ENCODE peak calls at places on chromosome 9, in six cellular contexts. One of them, this sample, is unnamed. For H3K4me1, the result is how much of the 10 kb centered on the place peaks cover.

GRCh38 chr9:100472725-100473261 is at the start of gene TMEFF1:
- DNase-seq in adrenal gland: peak
- DNase-seq in IMR-90: peak
- DNase-seq in HCT116: no peak
- DNase-seq in sigmoid colon: no peak
- DNase-seq in endothelial cell of umbilical vein: peak
- DNase-seq in this sample: no peak

GRCh38 chr9:20280330-20280729 is 342.0 kb downstream of the MLLT3 start:
- DNase-seq in HCT116: no peak
- DNase-seq in adrenal gland: no peak
- DNase-seq in IMR-90: no peak
- DNase-seq in sigmoid colon: no peak
- DNase-seq in endothelial cell of umbilical vein: no peak
- DNase-seq in this sample: no peak

GRCh38 chr9:29750062-29750461 is 2176.8 kb upstream of the C9orf72 start:
- DNase-seq in adrenal gland: no peak
- DNase-seq in IMR-90: no peak
- DNase-seq in endothelial cell of umbilical vein: no peak
- DNase-seq in HCT116: no peak
- DNase-seq in sigmoid colon: no peak
- DNase-seq in this sample: no peak

GRCh38 chr9:110220809-110221208 is 12.8 kb upstream of the C9orf152 start:
- DNase-seq in endothelial cell of umbilical vein: no peak
- DNase-seq in HCT116: no peak
- DNase-seq in adrenal gland: no peak
- DNase-seq in IMR-90: no peak
- DNase-seq in sigmoid colon: no peak
- DNase-seq in this sample: no peak

GRCh38 chr9:126376311-126376902 is 49.8 kb downstream of the MVB12B start:
- DNase-seq in endothelial cell of umbilical vein: no peak
- DNase-seq in IMR-90: no peak
- DNase-seq in HCT116: no peak
- DNase-seq in adrenal gland: no peak
- DNase-seq in sigmoid colon: no peak
- DNase-seq in this sample: no peak

GRCh38 chr9:78786794-78787193 is 489.9 kb downstream of the PSAT1 start:
- DNase-seq in IMR-90: peak
- DNase-seq in HCT116: no peak
- DNase-seq in endothelial cell of umbilical vein: peak
- DNase-seq in adrenal gland: no peak
- DNase-seq in sigmoid colon: no peak
- DNase-seq in this sample: no peak

GRCh38 chr9:85900504-85901201 is 40.3 kb upstream of the NAA35 start:
- DNase-seq in HCT116: peak
- DNase-seq in endothelial cell of umbilical vein: peak
- DNase-seq in sigmoid colon: no peak
- DNase-seq in adrenal gland: peak
- DNase-seq in IMR-90: peak
- DNase-seq in this sample: no peak

GRCh38 chr9:22105005-22105722 is 96.1 kb upstream of the CDKN2B start:
- DNase-seq in IMR-90: no peak
- DNase-seq in endothelial cell of umbilical vein: no peak
- DNase-seq in sigmoid colon: no peak
- DNase-seq in HCT116: no peak
- DNase-seq in adrenal gland: no peak
- DNase-seq in this sample: no peak

DNA sequence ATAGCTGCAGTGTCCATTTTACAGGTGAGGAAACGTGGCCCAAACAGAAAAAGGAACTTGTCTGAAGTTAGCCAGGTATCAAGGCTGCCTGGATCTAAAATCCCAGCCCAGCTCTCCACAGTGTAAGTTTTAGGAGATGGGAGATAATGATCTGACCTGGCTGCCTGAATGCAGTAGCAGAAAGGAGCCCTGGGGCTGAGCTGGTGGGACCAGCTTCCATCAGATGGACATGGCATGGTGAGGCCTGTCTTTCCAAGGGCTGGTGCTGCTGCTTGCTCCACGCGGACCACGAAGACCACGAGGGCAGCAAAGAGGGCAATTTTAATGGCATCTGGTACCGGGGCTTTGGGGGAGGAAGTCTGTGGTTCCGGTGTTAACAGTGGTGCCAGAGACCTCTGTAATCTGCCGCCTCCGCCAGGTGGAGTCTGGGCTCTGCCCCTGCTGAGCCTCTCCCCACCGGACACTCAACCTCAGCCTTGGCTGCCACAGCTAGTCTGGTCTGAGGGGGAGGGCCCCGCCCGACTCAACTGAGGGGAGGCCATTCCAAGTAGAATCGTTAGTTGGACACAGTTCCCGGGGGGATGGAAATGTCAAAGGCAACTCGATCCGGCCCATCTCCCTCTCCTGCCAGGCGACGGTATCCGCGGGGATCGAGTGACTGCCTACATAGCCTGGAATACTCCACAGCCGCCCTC is 650 bp downstream of the MYORG start:
- DNase-seq in HCT116: no peak
- DNase-seq in sigmoid colon: peak
- DNase-seq in IMR-90: no peak
- DNase-seq in adrenal gland: peak
- DNase-seq in endothelial cell of umbilical vein: peak
- DNase-seq in this sample: peak
- TF ChIP-seq CTCF in HCT116: peak
- TF ChIP-seq CTCF in sigmoid colon: no peak
- TF ChIP-seq CTCF in IMR-90: no peak
- TF ChIP-seq CTCF in adrenal gland: no peak
- TF ChIP-seq CTCF in endothelial cell of umbilical vein: no peak
- TF ChIP-seq CTCF in this sample: peak

DNA sequence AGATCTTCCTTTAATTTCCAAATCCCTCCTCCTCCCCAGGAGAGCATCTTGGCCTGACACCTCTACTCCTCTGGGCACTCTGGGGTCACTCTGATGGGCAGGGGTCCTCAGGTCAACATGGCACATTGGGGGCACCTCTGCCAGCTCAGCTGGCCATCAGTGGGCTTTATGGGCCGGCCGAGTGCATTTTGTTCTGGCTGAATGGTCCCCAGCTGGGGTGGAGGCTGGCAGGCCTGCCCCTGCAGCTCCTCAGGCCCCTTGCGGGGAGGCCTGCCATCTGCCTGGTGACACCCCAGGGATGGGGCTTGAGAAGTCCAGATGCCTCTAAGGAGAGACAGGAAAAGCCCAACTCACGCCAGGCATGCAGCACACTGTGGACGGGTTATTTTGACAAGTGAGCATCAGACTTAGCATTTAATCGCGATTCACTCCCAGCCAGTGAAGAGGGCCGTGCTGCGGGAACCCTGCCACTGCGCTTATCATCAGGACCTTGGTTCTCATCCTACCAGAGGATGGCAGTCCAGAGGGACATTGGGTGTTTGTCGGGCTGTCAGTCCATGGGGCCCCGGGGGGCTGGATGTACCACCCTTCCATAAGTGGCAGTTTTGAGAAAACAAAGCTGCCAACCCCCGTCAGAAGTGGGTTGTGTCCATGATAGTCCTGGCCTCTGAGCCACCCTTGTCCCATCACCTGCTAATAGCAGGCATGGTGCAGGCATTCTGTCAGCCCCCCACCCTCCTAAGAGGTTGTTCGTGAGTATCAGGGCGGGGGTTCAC is 21.7 kb downstream of the PHF2 start:
- DNase-seq in sigmoid colon: no peak
- DNase-seq in endothelial cell of umbilical vein: no peak
- DNase-seq in adrenal gland: no peak
- DNase-seq in IMR-90: no peak
- DNase-seq in HCT116: no peak
- DNase-seq in this sample: peak
- H3K4me1 ChIP-seq in sigmoid colon: under half
- H3K4me1 ChIP-seq in endothelial cell of umbilical vein: under half
- H3K4me1 ChIP-seq in adrenal gland: under half
- H3K4me1 ChIP-seq in IMR-90: under half
- H3K4me1 ChIP-seq in HCT116: under half
- H3K4me1 ChIP-seq in this sample: under half

GRCh38 chr9:37800631-37801286 is at the start of gene DCAF10:
- DNase-seq in adrenal gland: peak
- DNase-seq in IMR-90: peak
- DNase-seq in sigmoid colon: peak
- DNase-seq in endothelial cell of umbilical vein: peak
- DNase-seq in HCT116: peak
- DNase-seq in this sample: peak
- TF ChIP-seq POLR2A in adrenal gland: peak
- TF ChIP-seq POLR2A in IMR-90: peak
- TF ChIP-seq POLR2A in sigmoid colon: peak
- TF ChIP-seq POLR2A in endothelial cell of umbilical vein: peak
- TF ChIP-seq POLR2A in HCT116: peak
- TF ChIP-seq POLR2A in this sample: peak

GRCh38 chr9:95086564-95086955 is 230.9 kb downstream of the FANCC start:
- DNase-seq in sigmoid colon: no peak
- DNase-seq in endothelial cell of umbilical vein: no peak
- DNase-seq in IMR-90: no peak
- DNase-seq in HCT116: no peak
- DNase-seq in adrenal gland: no peak
- DNase-seq in this sample: no peak

GRCh38 chr9:95088421-95089161 is 228.9 kb downstream of the FANCC start:
- DNase-seq in IMR-90: no peak
- DNase-seq in HCT116: no peak
- DNase-seq in endothelial cell of umbilical vein: no peak
- DNase-seq in adrenal gland: no peak
- DNase-seq in sigmoid colon: peak
- DNase-seq in this sample: peak

GRCh38 chr9:95089257-95089873 is 228.1 kb downstream of the FANCC start:
- DNase-seq in HCT116: no peak
- DNase-seq in adrenal gland: no peak
- DNase-seq in sigmoid colon: peak
- DNase-seq in IMR-90: no peak
- DNase-seq in endothelial cell of umbilical vein: no peak
- DNase-seq in this sample: no peak

GRCh38 chr9:95085861-95086563 is 231.5 kb downstream of the FANCC start:
- DNase-seq in endothelial cell of umbilical vein: no peak
- DNase-seq in HCT116: no peak
- DNase-seq in adrenal gland: no peak
- DNase-seq in IMR-90: no peak
- DNase-seq in sigmoid colon: peak
- DNase-seq in this sample: peak

GRCh38 chr9:95087659-95088242 is 229.8 kb downstream of the FANCC start:
- DNase-seq in adrenal gland: no peak
- DNase-seq in IMR-90: no peak
- DNase-seq in HCT116: no peak
- DNase-seq in endothelial cell of umbilical vein: no peak
- DNase-seq in sigmoid colon: peak
- DNase-seq in this sample: peak
- TF ChIP-seq CTCF in adrenal gland: no peak
- TF ChIP-seq CTCF in IMR-90: peak
- TF ChIP-seq CTCF in HCT116: peak
- TF ChIP-seq CTCF in endothelial cell of umbilical vein: peak
- TF ChIP-seq CTCF in sigmoid colon: no peak
- TF ChIP-seq CTCF in this sample: peak

DNA sequence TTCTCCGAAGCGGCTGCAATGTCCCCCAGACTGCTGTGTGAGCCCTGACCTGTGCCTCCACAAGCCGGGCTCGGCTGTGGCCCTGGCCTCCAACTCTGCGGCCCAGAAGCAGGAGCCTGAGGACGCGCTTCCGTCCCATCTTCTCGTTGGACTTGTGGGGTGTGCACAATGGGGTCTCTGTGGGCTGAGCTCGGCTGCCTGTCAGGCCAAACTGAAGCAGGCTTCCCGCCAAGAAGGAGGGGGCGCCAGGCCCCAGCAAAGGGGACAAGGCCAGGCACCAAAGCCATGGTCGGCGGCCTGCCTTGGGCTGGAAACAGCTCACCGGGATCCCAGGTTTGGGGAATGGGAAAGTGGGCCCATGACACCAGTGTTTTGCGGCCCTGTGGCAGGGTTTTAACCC is 4.1 kb downstream of the NOTCH1 start:
- DNase-seq in endothelial cell of umbilical vein: no peak
- DNase-seq in sigmoid colon: no peak
- DNase-seq in adrenal gland: no peak
- DNase-seq in HCT116: no peak
- DNase-seq in IMR-90: no peak
- DNase-seq in this sample: no peak
- H3K4me1 ChIP-seq in endothelial cell of umbilical vein: half or more
- H3K4me1 ChIP-seq in sigmoid colon: under half
- H3K4me1 ChIP-seq in adrenal gland: under half
- H3K4me1 ChIP-seq in HCT116: under half
- H3K4me1 ChIP-seq in IMR-90: under half
- H3K4me1 ChIP-seq in this sample: under half

GRCh38 chr9:129987941-129988340 is 55.0 kb downstream of the FNBP1 start:
- DNase-seq in HCT116: no peak
- DNase-seq in IMR-90: no peak
- DNase-seq in adrenal gland: no peak
- DNase-seq in sigmoid colon: no peak
- DNase-seq in endothelial cell of umbilical vein: no peak
- DNase-seq in this sample: no peak

GRCh38 chr9:129989740-129990139 is 53.2 kb downstream of the FNBP1 start:
- DNase-seq in adrenal gland: no peak
- DNase-seq in endothelial cell of umbilical vein: no peak
- DNase-seq in sigmoid colon: peak
- DNase-seq in HCT116: no peak
- DNase-seq in IMR-90: peak
- DNase-seq in this sample: no peak

GRCh38 chr9:129988607-129989361 is 54.2 kb downstream of the FNBP1 start:
- DNase-seq in endothelial cell of umbilical vein: no peak
- DNase-seq in sigmoid colon: no peak
- DNase-seq in adrenal gland: no peak
- DNase-seq in HCT116: no peak
- DNase-seq in IMR-90: no peak
- DNase-seq in this sample: no peak

GRCh38 chr9:129989362-129989708 is 53.7 kb downstream of the FNBP1 start:
- DNase-seq in sigmoid colon: no peak
- DNase-seq in IMR-90: no peak
- DNase-seq in adrenal gland: no peak
- DNase-seq in HCT116: no peak
- DNase-seq in endothelial cell of umbilical vein: no peak
- DNase-seq in this sample: no peak

GRCh38 chr9:129990269-129991005 is 52.6 kb downstream of the FNBP1 start:
- DNase-seq in sigmoid colon: no peak
- DNase-seq in endothelial cell of umbilical vein: no peak
- DNase-seq in HCT116: no peak
- DNase-seq in adrenal gland: no peak
- DNase-seq in IMR-90: no peak
- DNase-seq in this sample: no peak
- TF ChIP-seq POLR2A in sigmoid colon: no peak
- TF ChIP-seq POLR2A in endothelial cell of umbilical vein: no peak
- TF ChIP-seq POLR2A in HCT116: no peak
- TF ChIP-seq POLR2A in adrenal gland: no peak
- TF ChIP-seq POLR2A in IMR-90: no peak
- TF ChIP-seq POLR2A in this sample: no peak

DNA sequence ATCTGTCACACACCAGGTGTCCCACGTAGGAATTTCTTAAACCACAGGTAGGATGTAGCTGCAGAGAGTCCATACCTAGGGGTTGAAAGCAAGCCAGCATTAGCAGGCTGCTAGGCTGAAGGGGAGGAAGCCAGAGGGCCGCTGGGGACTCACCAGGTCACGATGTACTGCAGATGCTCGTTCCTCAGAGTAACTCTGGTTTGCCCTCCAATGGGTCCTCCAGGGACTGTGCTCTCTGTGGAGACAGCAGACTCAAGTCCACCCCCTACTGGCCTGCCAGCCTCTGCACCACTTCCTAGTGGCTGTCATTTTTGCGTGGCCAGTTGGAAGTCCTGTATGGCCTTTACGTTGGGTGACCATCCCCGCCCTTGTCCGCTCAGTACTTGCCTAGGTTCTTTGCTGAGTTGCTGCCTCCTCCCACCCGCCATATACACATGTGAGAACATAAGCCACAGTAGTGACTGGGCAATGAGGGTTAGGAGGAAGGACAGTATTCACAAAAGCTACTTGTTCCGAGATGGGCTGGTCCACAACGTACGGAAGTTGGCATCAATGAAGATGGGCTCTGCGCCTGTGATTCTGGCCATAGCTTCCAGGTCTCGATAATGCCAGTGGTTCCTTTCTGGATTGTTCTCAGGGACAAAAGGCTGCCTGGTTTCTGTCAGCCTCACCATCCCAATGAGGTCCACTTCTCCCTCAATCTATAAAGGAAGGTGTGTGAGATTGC is 4.1 kb downstream of the RPL7A start:
- DNase-seq in endothelial cell of umbilical vein: peak
- DNase-seq in adrenal gland: peak
- DNase-seq in IMR-90: peak
- DNase-seq in sigmoid colon: no peak
- DNase-seq in HCT116: no peak
- DNase-seq in this sample: no peak
- TF ChIP-seq CTCF in endothelial cell of umbilical vein: peak
- TF ChIP-seq CTCF in adrenal gland: peak
- TF ChIP-seq CTCF in IMR-90: peak
- TF ChIP-seq CTCF in sigmoid colon: no peak
- TF ChIP-seq CTCF in HCT116: peak
- TF ChIP-seq CTCF in this sample: peak